ENCODE peak calls at places on chromosomes 5 and 9, in eight cellular contexts. D is GM13976; J is HTR-8/SVneo; Y is fibroblast of gingiva; K is hypothalamus; I is Right ventricle myocardium superior; O is naive thymus-derived CD8-positive, alpha-beta T cell; B is EH. H is an unnamed sample.

GRCh38 chr5:178683758-178684157 is 46.7 kb downstream of the ZNF354A start:
- DNase-seq in D (no peak), J (no peak), Y (no peak), K (no peak), I (no peak), O (no peak), B (no peak), H (no peak)

GRCh38 chr9:1939926-1940368 is 75.2 kb upstream of the SMARCA2 start:
- DNase-seq in D (peak), J (no peak), Y (no peak), K (no peak), I (no peak), O (peak), B (peak), H (no peak)

GRCh38 chr5:113044776-113045175 is 68.2 kb downstream of the DCP2 start:
- DNase-seq in D (no peak), J (no peak), Y (no peak), K (no peak), I (no peak), O (no peak), B (no peak), H (no peak)

GRCh38 chr9:115650768-115651167 is 502.8 kb upstream of the PAPPA start:
- DNase-seq in D (no peak), J (no peak), Y (peak), K (no peak), I (no peak), O (no peak), B (peak), H (no peak)

GRCh38 chr5:139688712-139689413 is 40.7 kb downstream of the CXXC5 start:
- DNase-seq in D (no peak), J (no peak), Y (no peak), K (no peak), I (no peak), O (no peak), B (peak), H (no peak)

GRCh38 chr9:35195683-35196082 is 33.9 kb downstream of the UNC13B start:
- DNase-seq in D (no peak), J (no peak), Y (peak), K (no peak), I (no peak), O (no peak), B (peak), H (no peak)

GRCh38 chr5:34034497-34035327 is 8.3 kb downstream of the C1QTNF3 start:
- DNase-seq in D (no peak), J (no peak), Y (no peak), K (no peak), I (no peak), O (no peak), B (no peak), H (no peak)

GRCh38 chr5:139075066-139076050 is 122.8 kb downstream of the SIL1 start:
- DNase-seq in D (no peak), J (no peak), Y (peak), K (no peak), I (peak), O (no peak), B (peak), H (no peak)

GRCh38 chr9:136886610-136887597 is 588 bp downstream of the TRAF2 start:
- DNase-seq in D (peak), J (no peak), Y (peak), K (no peak), I (no peak), O (peak), B (peak), H (no peak)

GRCh38 chr5:165397521-165397920 is 1892.1 kb downstream of the MAT2B start:
- DNase-seq in D (no peak), J (no peak), Y (no peak), K (no peak), I (no peak), O (no peak), B (no peak), H (no peak)

GRCh38 chr5:13574634-13575033 is 369.9 kb downstream of the DNAH5 start:
- DNase-seq in D (no peak), J (no peak), Y (no peak), K (no peak), I (no peak), O (no peak), B (no peak), H (no peak)

GRCh38 chr5:123844873-123845272 is 332.9 kb downstream of the CSNK1G3 start:
- DNase-seq in D (no peak), J (no peak), Y (no peak), K (no peak), I (no peak), O (no peak), B (peak), H (no peak)

GRCh38 chr5:38347040-38347763 is 88.8 kb downstream of the EGFLAM start:
- DNase-seq in D (no peak), J (no peak), Y (no peak), K (no peak), I (no peak), O (no peak), B (no peak), H (no peak)

GRCh38 chr9:92133949-92134604 is 18.9 kb upstream of the SPTLC1 start:
- DNase-seq in D (peak), J (peak), Y (peak), K (no peak), I (peak), O (peak), B (peak), H (peak)

GRCh38 chr9:137488330-137488653 is 29.2 kb upstream of the NSMF start:
- DNase-seq in D (no peak), J (no peak), Y (no peak), K (no peak), I (peak), O (no peak), B (no peak), H (no peak)

GRCh38 chr5:141476132-141476909 is 555 bp downstream of the PCDHGC3 start:
- DNase-seq in D (peak), J (peak), Y (peak), K (no peak), I (peak), O (no peak), B (peak), H (no peak)

GRCh38 chr9:4592886-4593285 is 69.2 kb upstream of the PLPP6 start:
- DNase-seq in D (no peak), J (no peak), Y (no peak), K (no peak), I (no peak), O (no peak), B (peak), H (no peak)

GRCh38 chr9:133553978-133554713 is 19.6 kb downstream of the ADAMTSL2 start:
- DNase-seq in D (no peak), J (no peak), Y (no peak), K (no peak), I (no peak), O (no peak), B (no peak), H (no peak)

GRCh38 chr5:98461485-98461884 is 312.0 kb upstream of the RGMB start:
- DNase-seq in D (no peak), J (no peak), Y (no peak), K (no peak), I (no peak), O (no peak), B (no peak), H (no peak)

GRCh38 chr9:86674475-86674874 is 272.8 kb downstream of the GAS1 start:
- DNase-seq in D (no peak), J (no peak), Y (no peak), K (no peak), I (no peak), O (no peak), B (no peak), H (no peak)

GRCh38 chr5:39433838-39434237 is 9.1 kb upstream of the DAB2 start:
- DNase-seq in D (no peak), J (no peak), Y (no peak), K (no peak), I (no peak), O (no peak), B (no peak), H (no peak)

GRCh38 chr5:11998397-11998796 is 94.2 kb upstream of the CTNND2 start:
- DNase-seq in D (no peak), J (no peak), Y (no peak), K (no peak), I (no peak), O (no peak), B (no peak), H (no peak)

GRCh38 chr5:122845253-122846050 is at the start of gene SNX24:
- DNase-seq in D (peak), J (peak), Y (peak), K (peak), I (peak), O (peak), B (peak), H (peak)

GRCh38 chr9:94490465-94490864 is 64.4 kb upstream of the PCAT7 start:
- DNase-seq in D (no peak), J (no peak), Y (no peak), K (no peak), I (no peak), O (no peak), B (peak), H (no peak)

GRCh38 chr5:173011602-173012001 is 28.0 kb downstream of the ATP6V0E1 start:
- DNase-seq in D (no peak), J (no peak), Y (no peak), K (no peak), I (no peak), O (no peak), B (no peak), H (no peak)

GRCh38 chr9:134434896-134435506 is 108.7 kb downstream of the RXRA start:
- DNase-seq in D (no peak), J (peak), Y (peak), K (peak), I (peak), O (no peak), B (peak), H (peak)

GRCh38 chr5:112159435-112159834 is 259.6 kb downstream of the EPB41L4A start:
- DNase-seq in D (no peak), J (no peak), Y (no peak), K (no peak), I (peak), O (no peak), B (no peak), H (peak)

GRCh38 chr9:211557-211956 is 3.1 kb upstream of the DOCK8 start:
- DNase-seq in D (no peak), J (no peak), Y (peak), K (no peak), I (no peak), O (no peak), B (no peak), H (no peak)

GRCh38 chr5:91288117-91288516 is 95.0 kb downstream of the ARRDC3 start:
- DNase-seq in D (no peak), J (no peak), Y (peak), K (no peak), I (no peak), O (no peak), B (peak), H (no peak)